ENCODE peak calls at places on chromosome 14, in four cellular contexts. G, F, W and E are unnamed samples. For H3K4me1, the result is how much of the 10 kb centered on the place peaks cover.

GRCh38 chr14:65069874-65070709 is 32.2 kb downstream of the MAX start:
- DNase-seq in W (no peak), G (no peak), F (peak), E (no peak)

GRCh38 chr14:22836301-22837058 is at the start of gene MMP14:
- DNase-seq in W (peak), G (peak), F (no peak), E (peak)

GRCh38 chr14:80850197-80850814 is 91.2 kb downstream of the CEP128 start:
- DNase-seq in F (no peak), G (peak), W (no peak), E (no peak)

GRCh38 chr14:51093371-51094281 is 1.3 kb downstream of the TRIM9 start:
- DNase-seq in W (no peak), G (no peak), F (no peak), E (peak)

GRCh38 chr14:94320243-94320642 is 2.9 kb downstream of the SERPINA6 start:
- DNase-seq in G (no peak), F (no peak), W (no peak), E (no peak)

GRCh38 chr14:24270537-24271133 is 762 bp downstream of the RABGGTA start:
- DNase-seq in F (no peak), G (peak), W (no peak), E (no peak)

GRCh38 chr14:22871200-22871961 is at the start of gene LRP10:
- DNase-seq in G (peak), W (peak), F (peak), E (peak)

GRCh38 chr14:85702937-85703336 is 173.0 kb downstream of the FLRT2 start:
- DNase-seq in W (no peak), F (no peak), G (no peak), E (no peak)

GRCh38 chr14:63543826-63544320 is 696 bp upstream of the PPP2R5E start:
- DNase-seq in G (no peak), W (no peak), F (no peak), E (no peak)

GRCh38 chr14:105944632-105945610 is 418.5 kb downstream of the TMEM121 start:
- DNase-seq in G (peak), W (peak), F (peak), E (peak)

GRCh38 chr14:35122696-35123387 is 490 bp downstream of the PRORP start:
- DNase-seq in W (no peak), F (no peak), G (no peak), E (no peak)

GRCh38 chr14:80477388-80478160 is 266.3 kb upstream of the DIO2 start:
- DNase-seq in G (no peak), W (no peak), F (no peak), E (no peak)

GRCh38 chr14:89372156-89372555 is 44.9 kb downstream of the FOXN3 start:
- DNase-seq in G (no peak), W (no peak), F (no peak), E (no peak)

GRCh38 chr14:59190372-59190771 is 1.9 kb downstream of the DAAM1 start:
- DNase-seq in F (no peak), G (peak), W (no peak), E (peak)

GRCh38 chr14:68143341-68143807 is 323.8 kb downstream of the RAD51B start:
- DNase-seq in W (peak), G (no peak), F (no peak), E (peak)

GRCh38 chr14:68139466-68140110 is 320.0 kb downstream of the RAD51B start:
- DNase-seq in G (no peak), F (peak), W (no peak), E (no peak)

GRCh38 chr14:68140111-68140741 is 320.6 kb downstream of the RAD51B start:
- DNase-seq in F (peak), W (no peak), G (no peak), E (peak)

GRCh38 chr14:68141531-68142088 is 322.0 kb downstream of the RAD51B start:
- DNase-seq in G (no peak), F (peak), W (no peak), E (no peak)

GRCh38 chr14:68140801-68141200 is 321.2 kb downstream of the RAD51B start:
- DNase-seq in W (no peak), F (no peak), G (no peak), E (no peak)
- H3K4me1 ChIP-seq in W (half or more), F (half or more), G (under half), E (under half)

DNA sequence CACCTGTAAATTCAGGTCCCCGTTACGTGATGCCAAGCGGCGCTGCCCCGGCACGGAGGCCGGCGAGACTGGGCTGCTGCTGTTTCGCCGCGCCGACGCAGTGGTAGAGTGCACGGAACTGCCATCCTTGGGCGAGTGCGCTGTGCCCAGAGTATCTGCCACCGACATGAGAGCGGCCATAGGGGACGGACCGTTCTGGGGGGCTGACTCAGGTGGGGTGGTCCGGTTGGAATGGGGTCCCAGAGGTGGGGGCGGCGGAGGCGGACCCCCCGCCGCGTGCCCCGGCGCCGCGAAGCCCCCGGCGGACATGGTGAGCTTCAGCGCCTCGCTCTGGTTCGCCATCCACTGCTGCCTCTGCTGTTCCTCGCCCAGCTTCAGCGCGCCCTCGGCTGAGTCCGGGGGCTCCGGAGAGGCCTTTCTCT is 2.8 kb downstream of the IRF2BPL start:
- DNase-seq in W (no peak), F (no peak), G (no peak), E (no peak)
- H3K4me1 ChIP-seq in W (half or more), F (half or more), G (half or more), E (under half)

GRCh38 chr14:101838476-101838875 is 77.0 kb downstream of the PPP2R5C start:
- DNase-seq in W (no peak), F (no peak), G (no peak), E (peak)
- H3K4me1 ChIP-seq in W (under half), F (under half), G (under half), E (half or more)

GRCh38 chr14:33279865-33280264 is 341.2 kb downstream of the NPAS3 start:
- DNase-seq in G (peak), F (no peak), W (no peak), E (no peak)

GRCh38 chr14:33282811-33283210 is 344.1 kb downstream of the NPAS3 start:
- DNase-seq in W (no peak), G (no peak), F (no peak), E (no peak)

GRCh38 chr14:33275879-33276278 is 337.2 kb downstream of the NPAS3 start:
- DNase-seq in G (no peak), F (no peak), W (no peak), E (no peak)

GRCh38 chr14:33282181-33282580 is 343.5 kb downstream of the NPAS3 start:
- DNase-seq in G (no peak), F (no peak), W (no peak), E (no peak)

GRCh38 chr14:33280646-33281045 is 342.0 kb downstream of the NPAS3 start:
- DNase-seq in F (no peak), W (no peak), G (no peak), E (no peak)
- H3K4me1 ChIP-seq in F (under half), W (under half), G (under half), E (under half)

GRCh38 chr14:98184467-98184866 is 1087.5 kb downstream of the BCL11B start:
- DNase-seq in W (no peak), G (no peak), F (no peak), E (no peak)

GRCh38 chr14:98185036-98185435 is 1087.0 kb downstream of the BCL11B start:
- DNase-seq in F (no peak), G (no peak), W (no peak), E (no peak)

GRCh38 chr14:98187302-98187701 is 1084.7 kb downstream of the BCL11B start:
- DNase-seq in G (no peak), F (no peak), W (no peak), E (no peak)

GRCh38 chr14:98183556-98183955 is 1088.4 kb downstream of the BCL11B start:
- DNase-seq in W (no peak), F (no peak), G (no peak), E (no peak)

DNA sequence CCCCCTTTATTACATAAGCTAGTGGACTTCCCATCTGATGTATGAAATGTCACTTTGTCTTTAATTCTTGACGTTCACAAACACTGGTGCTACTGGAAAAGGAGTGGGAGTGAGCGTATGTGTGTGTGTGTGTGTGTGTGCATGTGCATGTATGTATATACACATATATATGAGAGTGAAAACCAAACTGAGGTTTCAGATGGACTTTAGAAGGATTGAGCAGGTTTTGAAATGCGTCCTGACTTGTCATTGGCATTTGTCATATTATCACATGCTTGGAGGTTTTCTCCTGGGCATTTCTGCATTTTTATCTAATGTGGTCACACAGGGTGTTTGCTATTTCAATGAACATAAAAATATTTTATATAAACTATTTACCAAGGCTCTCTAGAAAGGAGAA is 1085.9 kb downstream of the BCL11B start:
- DNase-seq in W (no peak), F (no peak), G (no peak), E (no peak)
- H3K4me1 ChIP-seq in W (under half), F (under half), G (under half), E (under half)

GRCh38 chr14:99274346-99275221 is 2.6 kb upstream of the BCL11B start:
- DNase-seq in G (peak), F (no peak), W (peak), E (peak)
- H3K4me1 ChIP-seq in G (under half), F (under half), W (under half), E (under half)

DNA sequence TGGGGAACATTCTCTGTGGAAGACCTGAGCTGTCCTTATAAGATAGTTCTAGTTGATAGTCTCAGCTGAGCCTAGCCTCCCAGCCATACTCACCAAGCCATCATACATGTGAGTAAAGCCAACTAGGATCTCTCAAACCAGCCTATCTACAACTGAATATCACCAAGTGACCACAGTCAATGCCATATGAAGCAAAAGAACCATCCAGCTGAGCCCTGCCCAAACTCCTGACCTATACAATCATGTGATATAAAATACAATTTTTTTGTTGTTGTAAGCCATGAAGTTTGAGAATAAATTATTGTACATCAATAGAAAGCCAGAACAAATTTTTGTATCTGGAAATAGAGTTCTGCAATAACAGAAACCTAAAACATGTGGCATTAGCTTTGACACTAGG is 118.3 kb downstream of the SLC25A21 start:
- DNase-seq in W (no peak), F (no peak), G (no peak), E (no peak)
- H3K4me1 ChIP-seq in W (under half), F (under half), G (under half), E (under half)

DNA sequence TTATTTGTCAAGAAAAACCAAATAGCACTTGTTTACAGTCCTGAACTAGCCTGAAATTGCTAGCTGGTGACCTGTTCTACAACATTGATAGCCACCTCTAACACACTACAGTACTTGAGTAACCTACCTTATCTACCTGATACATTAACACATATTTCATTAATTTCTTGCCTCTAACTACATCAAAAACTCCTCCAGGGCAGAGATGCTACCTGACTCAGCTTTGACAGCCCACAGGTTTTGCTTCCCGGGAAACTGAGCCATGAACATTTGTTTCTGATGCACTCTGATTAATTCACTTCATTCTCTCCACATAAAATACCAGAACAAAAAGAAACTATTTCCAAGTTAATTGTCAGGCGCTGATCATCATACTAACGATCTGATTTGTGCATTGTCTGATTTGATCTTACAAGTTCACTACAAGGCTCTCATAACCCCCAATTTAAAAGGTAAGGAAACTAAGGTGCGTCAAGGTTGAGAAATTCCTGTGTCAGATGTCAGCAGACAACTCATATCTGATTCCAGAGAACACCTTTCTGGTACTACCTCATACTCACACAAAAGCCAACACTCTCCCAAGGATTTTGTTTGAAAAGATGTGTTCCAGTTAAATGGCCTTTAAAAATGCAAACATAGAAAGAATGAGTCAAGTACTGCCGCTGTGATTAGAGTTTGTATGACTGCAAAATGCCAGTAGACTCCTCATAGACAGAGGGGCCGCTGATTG is 768.7 kb downstream of the BCL11B start:
- DNase-seq in F (no peak), W (no peak), G (no peak), E (no peak)
- H3K4me1 ChIP-seq in F (under half), W (under half), G (under half), E (under half)

DNA sequence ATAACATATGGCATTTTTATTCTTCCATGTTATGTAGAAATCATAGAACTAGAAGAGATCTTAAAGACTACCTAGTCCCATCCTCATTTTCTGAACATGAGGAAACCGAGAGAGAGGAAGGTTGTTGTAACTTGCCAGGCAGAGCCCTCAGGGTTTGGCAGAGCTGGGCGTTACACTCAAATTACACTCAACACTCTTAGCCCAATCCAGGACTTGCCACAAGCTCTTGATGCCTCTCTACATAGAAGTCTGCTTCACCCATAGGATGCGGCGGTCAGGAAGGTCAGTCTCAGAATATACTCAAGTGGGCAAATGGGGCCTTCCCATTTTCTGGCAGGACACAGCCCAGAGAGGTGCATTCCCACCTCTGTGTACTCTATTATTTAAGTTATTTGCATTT is 208.1 kb downstream of the ZFP36L1 start:
- DNase-seq in G (no peak), W (no peak), F (no peak), E (no peak)
- H3K4me1 ChIP-seq in G (under half), W (under half), F (under half), E (under half)